ENCODE peak calls at places on chromosomes 3 and 15, in five cellular contexts. H is H1, O is neuronal stem cell, Q is mesenchymal stem cell, M is trophoblast cell. Y is an unnamed sample.

GRCh38 chr3:128878556-128879124 is 780 bp upstream of the ACAD9 start:
- DNase-seq in H (no peak), O (no peak), Q (peak), M (peak), Y (no peak)

GRCh38 chr3:97421565-97421964 is 343.0 kb upstream of the ARL6 start:
- DNase-seq in H (no peak), O (no peak), Q (no peak), M (no peak), Y (no peak)

GRCh38 chr3:80230954-80231353 is 463.2 kb upstream of the ROBO1 start:
- DNase-seq in H (no peak), O (no peak), Q (no peak), M (no peak), Y (no peak)

GRCh38 chr3:159672728-159673471 is 315.7 kb upstream of the IL12A start:
- DNase-seq in H (no peak), O (no peak), Q (peak), M (no peak), Y (no peak)

GRCh38 chr3:128053614-128054013 is 1.4 kb downstream of the SEC61A1 start:
- DNase-seq in H (no peak), O (no peak), Q (no peak), M (no peak), Y (no peak)

GRCh38 chr3:18761530-18761929 is 336.4 kb upstream of the SATB1 start:
- DNase-seq in H (no peak), O (no peak), Q (no peak), M (no peak), Y (no peak)

GRCh38 chr3:64355473-64355872 is 130.2 kb upstream of the PRICKLE2 start:
- DNase-seq in H (no peak), O (no peak), Q (peak), M (no peak), Y (no peak)

GRCh38 chr15:88653200-88654064 is 14.6 kb downstream of the ISG20 start:
- DNase-seq in H (no peak), O (no peak), Q (no peak), M (peak), Y (no peak)

GRCh38 chr3:182115328-182116045 is 403.8 kb downstream of the SOX2 start:
- DNase-seq in H (no peak), O (no peak), Q (no peak), M (no peak), Y (no peak)

GRCh38 chr15:73886717-73887345 is 13.5 kb downstream of the TBC1D21 start:
- DNase-seq in H (no peak), O (no peak), Q (no peak), M (no peak), Y (no peak)

GRCh38 chr15:51971353-51972133 is at the start of gene LEO1:
- DNase-seq in H (peak), O (peak), Q (peak), M (peak), Y (peak)

GRCh38 chr15:51967583-51967982 is 4.0 kb downstream of the LEO1 start:
- DNase-seq in H (no peak), O (no peak), Q (no peak), M (no peak), Y (no peak)

GRCh38 chr15:51970132-51970817 is 1.3 kb downstream of the LEO1 start:
- DNase-seq in H (no peak), O (no peak), Q (peak), M (no peak), Y (no peak)

GRCh38 chr15:51970981-51971352 is 611 bp downstream of the LEO1 start:
- DNase-seq in H (no peak), O (no peak), Q (no peak), M (no peak), Y (no peak)

GRCh38 chr15:51969728-51970127 is 1.9 kb downstream of the LEO1 start:
- DNase-seq in H (no peak), O (no peak), Q (peak), M (no peak), Y (no peak)
- H2BK12ac ChIP-seq in H (no peak), O (no peak), Q (no peak), M (no peak), Y (no peak)

GRCh38 chr15:78306176-78306774 is 6.9 kb upstream of the SKIC8 start:
- DNase-seq in H (no peak), O (no peak), Q (peak), M (no peak), Y (no peak)
- H2BK12ac ChIP-seq in H (no peak), O (no peak), Q (peak), M (no peak), Y (no peak)

GRCh38 chr3:172654470-172654869 is 56.4 kb downstream of the NCEH1 start:
- DNase-seq in H (no peak), O (no peak), Q (no peak), M (no peak), Y (no peak)

GRCh38 chr3:172656602-172657001 is 54.3 kb downstream of the NCEH1 start:
- DNase-seq in H (no peak), O (no peak), Q (no peak), M (no peak), Y (no peak)

GRCh38 chr3:172655388-172655787 is 55.5 kb downstream of the NCEH1 start:
- DNase-seq in H (no peak), O (no peak), Q (no peak), M (no peak), Y (no peak)

GRCh38 chr3:172658344-172659245 is 52.3 kb downstream of the NCEH1 start:
- DNase-seq in H (no peak), O (no peak), Q (peak), M (no peak), Y (no peak)

GRCh38 chr3:172659246-172660002 is 51.4 kb downstream of the NCEH1 start:
- DNase-seq in H (no peak), O (no peak), Q (peak), M (no peak), Y (no peak)
- H2BK12ac ChIP-seq in H (no peak), O (no peak), Q (peak), M (no peak), Y (no peak)

DNA sequence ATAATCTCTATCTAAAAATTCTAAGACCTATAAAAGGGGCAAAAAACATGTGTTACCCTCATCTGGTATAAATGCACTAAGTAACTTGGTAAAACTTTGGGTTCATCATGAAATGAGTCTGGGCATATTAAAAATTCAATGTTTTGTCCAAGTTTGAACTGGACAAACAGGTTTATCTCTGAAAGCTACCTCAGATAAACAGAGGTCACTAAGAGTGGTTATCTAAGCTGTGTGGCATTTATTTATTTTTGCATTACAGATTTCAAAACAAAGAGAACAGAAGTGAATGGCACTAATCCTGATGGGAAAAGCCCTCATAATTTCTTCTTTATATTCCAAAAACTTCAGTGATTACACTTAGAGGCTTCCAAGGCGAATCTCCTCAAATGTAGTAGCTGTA is 235.2 kb downstream of the RORA start:
- DNase-seq in H (no peak), O (no peak), Q (no peak), M (no peak), Y (no peak)
- H2BK12ac ChIP-seq in H (no peak), O (no peak), Q (no peak), M (no peak), Y (no peak)

Y was measured in H9.